ENCODE peak calls at places on chromosomes 13 and 19, in five cellular contexts. U is endodermal cell, O is GM20000, T is HFFc6, M is kidney epithelial cell. S is an unnamed sample.

GRCh38 chr19:15245370-15246197 is 13.3 kb upstream of the EPHX3 start:
- DNase-seq in U (no peak), O (no peak), T (no peak), M (no peak), S (no peak)

GRCh38 chr13:40974460-40975407 is 44.4 kb downstream of the ELF1 start:
- DNase-seq in U (peak; percentile 64), O (peak; percentile 39), T (peak; percentile 44), M (peak; percentile 58), S (peak; percentile 20)

GRCh38 chr13:48096670-48097069 is 1.8 kb upstream of the MED4 start:
- DNase-seq in U (no peak), O (no peak), T (no peak), M (peak; percentile 18), S (no peak)

GRCh38 chr19:19514215-19514633 is 1.1 kb downstream of the TSSK6 start:
- DNase-seq in U (no peak), O (no peak), T (no peak), M (no peak), S (no peak)

GRCh38 chr19:14428882-14429416 is 4.2 kb upstream of the PKN1 start:
- DNase-seq in U (no peak), O (no peak), T (no peak), M (no peak), S (no peak)

GRCh38 chr19:52936151-52936957 is 13.1 kb upstream of the ZNF888 start:
- DNase-seq in U (no peak), O (peak; percentile 14), T (no peak), M (no peak), S (no peak)

GRCh38 chr13:63190219-63190618 is 1774.6 kb upstream of the PCDH20 start:
- DNase-seq in U (no peak), O (no peak), T (no peak), M (no peak), S (no peak)

GRCh38 chr13:59435024-59435423 is 728.7 kb downstream of the DIAPH3 start:
- DNase-seq in U (no peak), O (no peak), T (no peak), M (no peak), S (no peak)

GRCh38 chr19:46478356-46478986 is 7.1 kb upstream of the PNMA8A start:
- DNase-seq in U (peak; percentile 68), O (no peak), T (peak; percentile 78), M (no peak), S (no peak)

GRCh38 chr13:102870677-102871415 is 25.0 kb downstream of the ERCC5 start:
- DNase-seq in U (peak; percentile 83), O (peak; percentile 54), T (peak; percentile 45), M (no peak), S (no peak)

DNA sequence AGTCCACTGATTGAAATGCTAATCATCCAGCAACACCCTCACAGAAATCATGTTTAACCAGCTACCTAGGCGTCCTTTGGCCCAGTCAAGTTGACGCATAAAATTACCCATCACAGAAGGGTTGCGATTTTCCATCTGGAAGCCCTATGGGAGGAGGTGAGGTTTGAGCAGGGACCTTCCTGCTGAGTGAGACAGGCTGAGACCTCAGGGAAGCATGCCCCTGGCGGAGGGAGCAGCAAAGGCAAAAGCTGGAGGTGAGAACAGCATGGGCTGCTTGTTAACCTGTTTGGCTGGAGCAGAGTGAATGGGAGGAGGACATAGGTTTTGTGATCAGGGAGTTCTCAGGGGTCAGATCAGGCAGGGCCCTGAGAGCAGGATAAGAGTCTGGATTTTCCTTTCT is 7.3 kb downstream of the TTC9B start:
- DNase-seq in U (peak; percentile 74), O (no peak), T (no peak), M (no peak), S (no peak)
- TF ChIP-seq CTCF in U (peak; percentile 57), O (no peak), T (no peak), M (no peak), S (no peak)

GRCh38 chr13:85709721-85710120 is 89.5 kb downstream of the SLITRK6 start:
- DNase-seq in U (no peak), O (no peak), T (no peak), M (no peak), S (no peak)

GRCh38 chr13:85710545-85710944 is 88.7 kb downstream of the SLITRK6 start:
- DNase-seq in U (no peak), O (no peak), T (no peak), M (no peak), S (no peak)

GRCh38 chr13:85709072-85709471 is 90.1 kb downstream of the SLITRK6 start:
- DNase-seq in U (no peak), O (no peak), T (no peak), M (no peak), S (no peak)
- TF ChIP-seq CTCF in U (no peak), O (no peak), T (no peak), M (no peak), S (no peak)

GRCh38 chr19:29964171-29964570 is 22.1 kb downstream of the URI1 start:
- DNase-seq in U (no peak), O (no peak), T (no peak), M (no peak), S (no peak)

GRCh38 chr19:29963576-29963975 is 21.5 kb downstream of the URI1 start:
- DNase-seq in U (no peak), O (no peak), T (no peak), M (no peak), S (no peak)

GRCh38 chr19:29965529-29965928 is 23.5 kb downstream of the URI1 start:
- DNase-seq in U (no peak), O (no peak), T (peak; percentile 59), M (no peak), S (no peak)

GRCh38 chr19:29967623-29968022 is 25.6 kb downstream of the URI1 start:
- DNase-seq in U (no peak), O (no peak), T (no peak), M (no peak), S (no peak)

GRCh38 chr19:29966594-29967249 is 24.7 kb downstream of the URI1 start:
- DNase-seq in U (no peak), O (no peak), T (peak; percentile 35), M (no peak), S (no peak)
- TF ChIP-seq CTCF in U (peak; percentile 56), O (no peak), T (peak; percentile 71), M (peak; percentile 22), S (peak; percentile 23)

DNA sequence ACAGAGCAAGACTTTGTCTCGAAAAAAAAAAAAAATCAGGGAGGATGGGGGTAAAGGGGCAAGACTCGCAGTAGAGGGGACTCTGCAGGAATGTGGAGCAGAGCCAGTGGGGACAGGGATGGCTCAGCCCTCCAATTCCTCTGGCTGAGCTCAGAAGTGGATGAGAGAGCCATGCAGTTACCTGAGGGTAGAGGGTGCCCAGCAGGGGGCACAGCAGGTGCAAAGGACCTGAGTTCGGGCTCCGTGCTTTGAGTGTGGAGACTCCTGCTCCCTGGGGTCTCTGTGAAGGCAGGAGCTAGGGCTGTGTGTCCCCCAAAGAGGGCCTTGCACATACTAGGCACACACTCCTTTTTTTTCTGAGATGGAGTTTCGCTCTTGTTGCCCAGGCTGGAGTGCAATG is 7.7 kb downstream of the DOCK6 start:
- DNase-seq in U (no peak), O (no peak), T (no peak), M (no peak), S (no peak)
- TF ChIP-seq CTCF in U (no peak), O (no peak), T (peak; percentile 43), M (peak; percentile 26), S (peak; percentile 20)

DNA sequence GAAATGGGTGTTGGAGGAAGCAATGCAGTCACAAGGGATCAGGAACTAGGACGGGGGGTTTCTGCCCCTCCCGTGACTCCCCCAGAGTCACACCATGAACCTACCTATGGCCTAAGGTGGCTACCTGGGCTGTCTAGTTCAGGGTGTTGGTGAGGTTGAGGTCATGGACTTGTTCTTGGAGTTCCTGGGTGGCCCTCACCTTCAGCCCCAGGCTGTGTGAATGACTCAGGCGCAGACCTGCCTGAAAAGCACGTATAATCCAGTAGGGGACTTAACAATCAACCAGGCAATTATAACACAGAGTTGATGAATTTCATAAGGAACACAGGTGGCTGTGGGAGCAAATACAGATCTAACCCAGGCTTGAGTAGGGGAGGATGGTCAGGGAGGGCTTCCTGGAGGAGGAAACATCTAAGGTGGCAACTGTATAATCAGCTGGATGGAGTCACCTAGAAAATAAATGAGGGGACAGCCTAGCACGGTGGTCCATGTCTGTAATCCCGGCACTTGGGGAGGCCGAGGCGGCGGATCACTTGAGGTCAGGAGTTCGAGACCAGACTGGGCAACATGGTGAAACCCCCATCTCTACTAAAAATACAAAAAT is 25.6 kb upstream of the ADGRE1 start:
- DNase-seq in U (no peak), O (no peak), T (no peak), M (no peak), S (no peak)
- TF ChIP-seq CTCF in U (no peak), O (no peak), T (no peak), M (no peak), S (no peak)

GRCh38 chr13:100646030-100646673 is 28.4 kb downstream of the TMTC4 start:
- DNase-seq in U (peak; percentile 78), O (no peak), T (no peak), M (no peak), S (no peak)
- TF ChIP-seq CTCF in U (peak; percentile 80), O (peak; percentile 9), T (peak; percentile 78), M (peak; percentile 73), S (peak; percentile 65)

GRCh38 chr19:35216833-35217707 is 11.5 kb downstream of the FAM187B start:
- DNase-seq in U (peak; percentile 68), O (peak; percentile 31), T (no peak), M (no peak), S (no peak)
- TF ChIP-seq CTCF in U (peak; percentile 63), O (no peak), T (no peak), M (no peak), S (no peak)

S was measured in AG09309.